ENCODE peak calls at places on chromosomes 4 and X, in seven cellular contexts. N is NCI-H460; F is CD8-positive, alpha-beta memory T cell; Y is iPS-NIHi11; R is iPS DF 19.7; G is activated CD4-positive, alpha-beta T cell treated with anti-CD3 and anti-CD28 coated beads, Interleukin-2, amount 10 ng/mL, durations not matched to agents 24 days and 14 days; I is mucosa of gallbladder. T is an unnamed sample.

GRCh38 chr4:121192500-121192899 is 28.4 kb upstream of the TNIP3 start:
- DNase-seq in Y (peak), R (no peak), N (peak), G (peak), F (peak), I (no peak), T (peak)

GRCh38 chr4:184854673-184855072 is 28.9 kb upstream of the ACSL1 start:
- DNase-seq in G (peak), R (no peak), I (no peak), F (no peak), N (no peak), Y (no peak), T (no peak)

GRCh38 chrX:120604359-120604782 is 470 bp downstream of the MCTS1 start:
- DNase-seq in R (no peak), I (no peak), F (peak), N (no peak), Y (peak), G (peak), T (peak)

GRCh38 chr4:123555500-123556273 is 159.1 kb downstream of the SPRY1 start:
- DNase-seq in Y (peak), G (no peak), F (no peak), R (no peak), N (no peak), I (peak), T (no peak)

GRCh38 chr4:150216725-150217124 is 138.5 kb downstream of the DCLK2 start:
- DNase-seq in Y (no peak), R (no peak), G (no peak), I (no peak), F (no peak), N (no peak), T (no peak)

GRCh38 chr4:95250544-95251137 is 298.1 kb downstream of the UNC5C start:
- DNase-seq in I (no peak), R (no peak), N (no peak), F (no peak), G (no peak), Y (no peak), T (no peak)

GRCh38 chr4:1201851-1202525 is 29.6 kb upstream of the SPON2 start:
- DNase-seq in I (peak), G (peak), F (peak), N (no peak), R (no peak), Y (peak), T (no peak)

GRCh38 chr4:144575181-144575580 is 70.8 kb upstream of the HHIP start:
- DNase-seq in I (no peak), G (no peak), R (no peak), Y (no peak), N (no peak), F (no peak), T (no peak)

GRCh38 chrX:34638116-34638515 is 19.0 kb downstream of the TMEM47 start:
- DNase-seq in F (no peak), N (peak), G (no peak), I (no peak), Y (no peak), R (no peak), T (peak)

GRCh38 chrX:136488706-136489105 is 959 bp downstream of the BRS3 start:
- DNase-seq in Y (no peak), N (no peak), F (no peak), R (no peak), G (no peak), I (no peak), T (peak)

GRCh38 chr4:180134116-180134866 is 2108.9 kb upstream of the TENM3 start:
- DNase-seq in R (no peak), G (no peak), I (no peak), N (no peak), Y (peak), F (no peak), T (no peak)

GRCh38 chr4:6200922-6201362 is 593 bp upstream of the JAKMIP1 start:
- DNase-seq in Y (no peak), F (peak), I (no peak), R (no peak), N (no peak), G (no peak), T (no peak)

GRCh38 chrX:148310402-148311200 is 189.8 kb upstream of the AFF2 start:
- DNase-seq in R (no peak), I (no peak), N (no peak), G (peak), F (peak), Y (no peak), T (peak)

GRCh38 chr4:182188622-182189021 is 54.6 kb upstream of the TENM3 start:
- DNase-seq in G (no peak), F (no peak), I (no peak), R (no peak), Y (no peak), N (no peak), T (no peak)

GRCh38 chr4:90419124-90419711 is 292.0 kb downstream of the CCSER1 start:
- DNase-seq in I (no peak), N (peak), Y (peak), F (no peak), R (peak), G (no peak), T (peak)

GRCh38 chr4:149280886-149281285 is 534.8 kb downstream of the IQCM start:
- DNase-seq in G (no peak), R (no peak), N (no peak), I (no peak), F (no peak), Y (no peak), T (no peak)

GRCh38 chrX:15043538-15043937 is 170.3 kb downstream of the MOSPD2 start:
- DNase-seq in N (no peak), R (no peak), G (no peak), F (no peak), I (no peak), Y (no peak), T (no peak)

GRCh38 chr4:138269175-138269574 is 27.0 kb upstream of the SLC7A11 start:
- DNase-seq in R (no peak), N (no peak), Y (no peak), I (no peak), G (no peak), F (no peak), T (no peak)

GRCh38 chr4:83128235-83128929 is 13.9 kb upstream of the PLAC8 start:
- DNase-seq in G (no peak), N (no peak), R (no peak), Y (no peak), I (no peak), F (no peak), T (no peak)

GRCh38 chr4:61678297-61678696 is 478.2 kb downstream of the ADGRL3 start:
- DNase-seq in R (no peak), F (no peak), Y (no peak), G (no peak), N (no peak), I (no peak), T (no peak)

T was measured in Karpas-422.